ENCODE peak calls at places on chromosomes 7 and 10, in five cellular contexts. B is MM.1S, W is neural progenitor cell, T is psoas muscle, L is ovary. E is an unnamed sample.

GRCh38 chr10:91564508-91564907 is 68.4 kb downstream of the PPP1R3C start:
- DNase-seq in B (no peak), W (no peak), T (no peak), L (no peak), E (no peak)

GRCh38 chr7:74583630-74584029 is 73.9 kb upstream of the GTF2I start:
- DNase-seq in B (no peak), W (no peak), T (no peak), L (no peak), E (no peak)

GRCh38 chr10:101781655-101781983 is 1.6 kb downstream of the NPM3 start:
- DNase-seq in B (no peak), W (no peak), T (no peak), L (no peak), E (no peak)

GRCh38 chr7:74033372-74034311 is 5.7 kb downstream of the ELN start:
- DNase-seq in B (no peak), W (peak; percentile 69), T (peak; percentile 78), L (peak; percentile 72), E (no peak)

GRCh38 chr7:114843102-114843501 is 78.8 kb upstream of the MDFIC start:
- DNase-seq in B (peak; percentile 62), W (no peak), T (no peak), L (no peak), E (no peak)

GRCh38 chr10:62374862-62375710 is 917 bp downstream of the ZNF365 start:
- DNase-seq in B (no peak), W (no peak), T (no peak), L (no peak), E (no peak)

GRCh38 chr10:89555688-89556445 is 20.5 kb upstream of the SLC16A12 start:
- DNase-seq in B (no peak), W (no peak), T (no peak), L (no peak), E (no peak)

GRCh38 chr10:35821339-35821911 is 179.3 kb upstream of the FZD8 start:
- DNase-seq in B (no peak), W (no peak), T (no peak), L (no peak), E (peak; percentile 59)

GRCh38 chr7:107691713-107692112 is 31.1 kb downstream of the SLC26A4 start:
- DNase-seq in B (no peak), W (no peak), T (no peak), L (no peak), E (no peak)

GRCh38 chr7:115217373-115217772 is 295.5 kb downstream of the MDFIC start:
- DNase-seq in B (no peak), W (no peak), T (no peak), L (no peak), E (no peak)

GRCh38 chr7:151014950-151015349 is 9.3 kb downstream of the ATG9B start:
- DNase-seq in B (no peak), W (no peak), T (no peak), L (no peak), E (no peak)

GRCh38 chr10:71771204-71771603 is 2.1 kb downstream of the VSIR start:
- DNase-seq in B (no peak), W (no peak), T (no peak), L (no peak), E (no peak)

GRCh38 chr7:46352335-46352954 is 431.4 kb upstream of the IGFBP3 start:
- DNase-seq in B (peak; percentile 50), W (peak; percentile 87), T (no peak), L (peak; percentile 33), E (peak; percentile 38)

GRCh38 chr10:86536294-86536861 is 14.8 kb upstream of the WAPL start:
- DNase-seq in B (no peak), W (peak; percentile 59), T (no peak), L (no peak), E (no peak)
- H3K4me3 ChIP-seq in B (no peak overlapping the region), W (peak overlapping the region; percentile 45), T (peak overlapping the region; percentile 69), L (no peak overlapping the region), E (no peak overlapping the region)

GRCh38 chr7:27117687-27118491 is 12.7 kb downstream of the HOXA4 start:
- DNase-seq in B (no peak), W (no peak), T (no peak), L (no peak), E (no peak)
- H3K4me3 ChIP-seq in B (no peak overlapping the region), W (no peak overlapping the region), T (peak overlapping the region; percentile 46), L (no peak overlapping the region), E (no peak overlapping the region)

GRCh38 chr10:69650589-69651261 is 20.7 kb downstream of the FAM241B start:
- DNase-seq in B (no peak), W (no peak), T (no peak), L (no peak), E (no peak)
- H3K4me3 ChIP-seq in B (no peak overlapping the region), W (no peak overlapping the region), T (no peak overlapping the region), L (no peak overlapping the region), E (no peak overlapping the region)

GRCh38 chr10:96093948-96094347 is 36.1 kb upstream of the ZNF518A start:
- DNase-seq in B (no peak), W (no peak), T (no peak), L (no peak), E (no peak)

GRCh38 chr10:96092999-96093767 is 36.9 kb upstream of the ZNF518A start:
- DNase-seq in B (no peak), W (no peak), T (no peak), L (no peak), E (no peak)

GRCh38 chr10:96089670-96090462 is 40.2 kb upstream of the ZNF518A start:
- DNase-seq in B (peak; percentile 95), W (no peak), T (peak; percentile 96), L (peak; percentile 90), E (peak; percentile 88)

GRCh38 chr10:96090463-96090800 is 39.7 kb upstream of the ZNF518A start:
- DNase-seq in B (no peak), W (no peak), T (no peak), L (no peak), E (no peak)

DNA sequence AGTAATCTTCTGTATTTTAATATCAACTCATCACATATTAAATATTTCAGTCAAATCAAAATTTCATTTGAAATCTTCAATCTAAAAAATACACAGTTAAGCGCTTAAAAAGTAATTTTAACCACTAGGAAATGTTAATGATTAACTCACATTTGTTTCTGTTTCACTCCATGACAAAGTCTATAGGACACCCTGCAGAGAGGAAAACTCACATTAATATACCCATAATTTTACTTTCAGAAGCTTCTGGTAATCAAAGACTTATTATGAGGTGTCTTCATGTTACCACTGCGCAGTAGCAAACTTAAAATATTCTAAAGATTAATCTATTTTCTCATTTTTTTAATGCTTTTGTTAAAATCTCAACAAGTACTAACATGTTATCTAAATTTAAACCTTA is 41.0 kb upstream of the ZNF518A start:
- DNase-seq in B (peak; percentile 12), W (no peak), T (no peak), L (no peak), E (no peak)
- H3K4me3 ChIP-seq in B (peak overlapping the region; percentile 90), W (no peak overlapping the region), T (peak overlapping the region; percentile 75), L (peak overlapping the region; percentile 70), E (peak overlapping the region; percentile 80)

DNA sequence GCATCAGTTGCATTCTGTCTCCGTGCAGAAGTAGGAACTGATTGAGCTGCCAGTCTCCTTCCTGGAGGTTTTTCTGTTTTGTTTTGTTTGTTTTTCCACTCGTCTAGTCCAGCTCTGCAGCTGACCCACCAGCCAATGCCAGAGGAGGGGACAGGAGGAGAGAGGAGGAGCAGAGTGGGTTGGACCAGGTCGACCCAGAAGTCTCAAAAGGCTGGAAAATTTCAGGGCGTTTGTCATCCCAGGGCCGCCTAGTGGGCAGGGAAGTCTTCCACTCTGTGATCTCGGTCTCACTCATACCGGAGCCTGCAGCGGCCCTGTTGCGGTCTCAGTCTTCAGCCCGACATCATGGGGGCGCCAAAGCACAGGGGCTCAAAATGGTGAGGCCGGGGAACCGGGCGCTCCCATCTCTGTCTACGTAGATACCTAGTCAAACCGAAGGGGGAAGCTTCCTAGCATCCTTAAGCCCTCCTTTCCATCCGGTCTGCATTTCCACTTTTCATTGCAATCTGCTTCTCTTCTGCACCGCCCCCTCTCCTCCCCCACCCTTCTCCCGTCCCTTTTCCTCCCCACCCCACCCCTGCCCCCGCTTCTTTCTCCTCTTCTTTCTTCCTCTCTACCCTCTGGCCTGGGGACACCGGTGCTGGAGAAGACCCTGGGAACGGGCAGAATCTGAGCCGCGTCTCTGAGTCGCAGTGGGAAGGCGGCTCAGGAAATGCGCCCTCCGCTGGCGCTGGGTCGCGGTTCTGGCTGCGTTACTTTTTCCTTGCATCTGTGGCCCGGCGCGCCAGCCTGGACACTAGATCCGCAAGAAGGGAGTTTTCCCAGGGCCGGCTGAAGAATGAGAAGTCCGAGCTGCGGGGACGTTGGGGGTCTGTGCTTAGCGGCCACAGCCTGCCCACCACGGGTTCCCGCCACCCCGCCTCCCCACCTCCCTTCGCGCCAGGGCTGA is 16.2 kb upstream of the PAX2 start:
- DNase-seq in B (no peak), W (peak; percentile 86), T (no peak), L (no peak), E (no peak)
- H3K4me3 ChIP-seq in B (no peak overlapping the region), W (peak overlapping the region; percentile 4), T (peak overlapping the region; percentile 50), L (peak overlapping the region; percentile 9), E (no peak overlapping the region)

DNA sequence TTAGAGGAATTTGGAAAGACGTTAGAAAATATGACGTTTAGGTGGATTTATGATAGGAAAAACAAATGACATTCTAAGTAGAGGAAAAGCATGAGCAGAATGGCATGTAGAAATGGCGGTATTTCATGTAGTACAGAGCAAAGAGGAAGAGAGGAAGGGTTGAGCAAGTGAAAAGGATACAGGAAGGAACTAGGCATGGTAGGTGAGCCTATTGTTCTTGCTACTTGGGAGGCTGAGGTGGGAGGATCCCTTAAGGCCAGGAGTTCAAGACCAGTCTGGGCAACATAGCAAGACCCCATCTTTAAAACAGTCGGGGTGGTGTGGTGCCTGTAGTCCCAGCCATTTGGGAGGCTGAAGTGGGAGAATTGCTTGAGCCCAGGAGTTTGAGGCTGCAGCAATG is 1.2 kb downstream of the GTPBP10 start:
- DNase-seq in B (no peak), W (no peak), T (no peak), L (no peak), E (no peak)
- H3K4me3 ChIP-seq in B (peak overlapping the region; percentile 84), W (peak overlapping the region; percentile 77), T (peak overlapping the region; percentile 83), L (no peak overlapping the region), E (peak overlapping the region; percentile 96)